ENCODE peak calls at places on chromosome 6, in nine cellular contexts. S, O, C, U, X, J, N, V and F are unnamed samples.

GRCh38 chr6:83536034-83536646 is 23.8 kb downstream of the PRSS35 start:
- DNase-seq in U (peak), X (no peak), N (peak), C (peak), V (peak), S (no peak), J (peak), O (peak), F (no peak)

GRCh38 chr6:39215640-39216158 is 13.6 kb downstream of the KCNK5 start:
- DNase-seq in S (no peak), X (no peak), U (no peak), O (no peak), N (no peak), J (no peak), V (no peak), C (no peak), F (no peak)

GRCh38 chr6:145891565-145891964 is 72.6 kb downstream of the SHPRH start:
- DNase-seq in O (no peak), V (no peak), C (no peak), X (no peak), N (peak), J (no peak), U (no peak), S (no peak), F (no peak)

GRCh38 chr6:54876871-54877270 is 30.3 kb downstream of the FAM83B start:
- DNase-seq in C (no peak), N (no peak), S (no peak), U (no peak), J (no peak), V (no peak), O (no peak), X (no peak), F (no peak)

GRCh38 chr6:161168281-161168891 is 105.5 kb downstream of the AGPAT4 start:
- DNase-seq in N (peak), S (no peak), X (no peak), U (peak), V (peak), J (no peak), O (peak), C (no peak), F (peak)

GRCh38 chr6:158376650-158377081 is 64.4 kb downstream of the TULP4 start:
- DNase-seq in N (peak), C (no peak), U (no peak), O (peak), V (peak), J (no peak), S (no peak), X (no peak), F (no peak)

GRCh38 chr6:86856937-86857563 is 80.3 kb upstream of the HTR1E start:
- DNase-seq in O (no peak), U (no peak), X (no peak), V (peak), J (peak), S (no peak), C (peak), N (peak), F (no peak)

GRCh38 chr6:100554228-100554627 is 89.5 kb upstream of the SIM1 start:
- DNase-seq in J (no peak), O (no peak), C (no peak), N (no peak), X (no peak), U (no peak), S (no peak), V (no peak), F (no peak)

GRCh38 chr6:143696327-143697000 is 18.7 kb downstream of the PHACTR2 start:
- DNase-seq in U (no peak), S (no peak), C (no peak), O (no peak), J (no peak), X (no peak), N (no peak), V (no peak), F (no peak)

GRCh38 chr6:79841577-79842381 is 105.6 kb downstream of the ELOVL4 start:
- DNase-seq in S (no peak), U (no peak), J (no peak), C (no peak), X (no peak), O (no peak), N (no peak), V (no peak), F (no peak)

GRCh38 chr6:154901856-154902552 is 93.1 kb upstream of the TIAM2 start:
- DNase-seq in U (no peak), J (no peak), C (no peak), S (no peak), X (no peak), O (no peak), N (no peak), V (no peak), F (no peak)

GRCh38 chr6:116206231-116206903 is 47.5 kb downstream of the TSPYL4 start:
- DNase-seq in J (no peak), V (no peak), S (no peak), U (no peak), O (no peak), C (no peak), N (peak), X (no peak), F (no peak)

GRCh38 chr6:35146453-35146852 is 5.3 kb upstream of the TCP11 start:
- DNase-seq in C (peak), J (peak), N (no peak), O (peak), S (no peak), X (peak), U (peak), V (no peak), F (no peak)

GRCh38 chr6:37559501-37559900 is 59.8 kb upstream of the CCDC167 start:
- DNase-seq in S (no peak), U (no peak), V (no peak), X (no peak), J (no peak), C (no peak), O (no peak), N (no peak), F (no peak)

GRCh38 chr6:37561361-37561760 is 61.7 kb upstream of the CCDC167 start:
- DNase-seq in J (no peak), O (no peak), U (no peak), S (no peak), C (no peak), X (no peak), V (no peak), N (no peak), F (no peak)

GRCh38 chr6:37559060-37559459 is 59.4 kb upstream of the CCDC167 start:
- DNase-seq in N (no peak), C (no peak), J (no peak), X (no peak), V (no peak), U (no peak), S (no peak), O (no peak), F (no peak)

GRCh38 chr6:37558646-37559045 is 59.0 kb upstream of the CCDC167 start:
- DNase-seq in J (no peak), O (no peak), N (no peak), U (no peak), V (no peak), S (no peak), X (no peak), C (no peak), F (no peak)

GRCh38 chr6:37560737-37561103 is 61.0 kb upstream of the CCDC167 start:
- DNase-seq in U (no peak), C (no peak), N (no peak), S (no peak), V (no peak), X (no peak), O (no peak), J (no peak), F (no peak)
- TF ChIP-seq CTCF in U (no peak), C (no peak), N (no peak), S (no peak), V (no peak), X (no peak), O (no peak), J (no peak), F (no peak)

DNA sequence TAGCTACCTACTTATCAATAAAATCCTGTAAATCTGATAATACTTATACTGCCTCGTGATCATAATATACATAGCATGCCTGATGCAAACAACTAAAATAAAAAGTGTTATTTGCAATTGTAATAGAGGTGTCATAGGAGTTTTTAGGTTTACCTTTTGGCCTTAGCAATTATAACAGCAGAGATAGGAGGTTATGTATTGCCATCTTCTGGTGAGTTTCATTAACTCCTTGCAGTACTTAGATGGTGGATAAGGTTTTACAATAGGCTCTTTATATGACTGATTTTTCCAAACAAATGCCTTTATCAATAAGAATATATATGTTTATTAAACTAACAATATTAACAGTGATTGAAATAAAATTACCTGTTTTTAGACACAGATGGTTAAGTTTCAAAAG is 27.8 kb upstream of the MYCT1 start:
- DNase-seq in U (no peak), J (no peak), S (no peak), V (peak), N (peak), X (no peak), C (no peak), O (peak), F (no peak)
- TF ChIP-seq CTCF in U (peak), J (peak), S (peak), V (no peak), N (peak), X (peak), C (peak), O (peak), F (peak)

GRCh38 chr6:168150551-168151444 is 71.8 kb upstream of the FRMD1 start:
- DNase-seq in O (no peak), X (peak), J (no peak), C (peak), U (peak), V (no peak), N (no peak), S (no peak), F (no peak)
- TF ChIP-seq CTCF in O (no peak), X (peak), J (peak), C (peak), U (peak), V (peak), N (no peak), S (no peak), F (peak)

GRCh38 chr6:113190170-113190569 is 667.0 kb upstream of the MARCKS start:
- DNase-seq in C (no peak), U (no peak), O (no peak), V (no peak), S (no peak), J (no peak), X (no peak), N (no peak), F (no peak)
- TF ChIP-seq CTCF in C (no peak), U (peak), O (no peak), V (no peak), S (no peak), J (no peak), X (no peak), N (no peak), F (no peak)

GRCh38 chr6:12392490-12392889 is 102.3 kb downstream of the EDN1 start:
- DNase-seq in S (no peak), N (peak), V (no peak), X (no peak), O (no peak), J (no peak), C (no peak), U (no peak), F (no peak)

GRCh38 chr6:12391472-12391871 is 101.3 kb downstream of the EDN1 start:
- DNase-seq in J (no peak), O (no peak), V (no peak), U (no peak), C (no peak), N (no peak), X (no peak), S (no peak), F (no peak)

GRCh38 chr6:12393100-12393499 is 102.9 kb downstream of the EDN1 start:
- DNase-seq in N (no peak), X (no peak), V (no peak), U (no peak), J (no peak), O (no peak), S (no peak), C (no peak), F (no peak)

GRCh38 chr6:12394170-12394569 is 104.0 kb downstream of the EDN1 start:
- DNase-seq in J (no peak), N (no peak), U (no peak), O (no peak), S (no peak), C (no peak), V (no peak), X (no peak), F (no peak)

DNA sequence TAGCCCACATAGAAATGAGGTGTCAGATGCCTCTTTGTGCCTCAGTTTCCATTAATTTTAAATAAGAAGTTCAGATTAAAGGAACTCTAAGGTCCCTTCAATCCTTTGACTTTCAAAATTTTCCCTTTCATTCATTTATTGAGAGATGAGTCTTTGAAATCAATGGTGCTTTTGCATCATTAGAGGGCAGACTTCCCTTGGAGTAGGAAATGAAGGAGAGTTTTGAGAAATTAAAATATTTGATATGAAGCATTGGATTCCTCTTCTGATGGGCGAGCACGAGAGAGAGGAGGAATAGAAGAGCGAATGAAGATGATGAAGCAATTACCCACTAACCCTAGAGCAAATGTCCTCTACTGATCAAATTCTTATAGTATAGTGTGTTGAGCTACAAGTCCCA is 105.7 kb downstream of the EDN1 start:
- DNase-seq in U (no peak), O (no peak), V (no peak), X (no peak), S (no peak), J (no peak), C (no peak), N (no peak), F (no peak)
- TF ChIP-seq CTCF in U (no peak), O (peak), V (no peak), X (no peak), S (no peak), J (no peak), C (no peak), N (no peak), F (no peak)

GRCh38 chr6:106334646-106335448 is 9.3 kb upstream of the ATG5 start:
- DNase-seq in N (peak), C (peak), U (peak), O (peak), V (no peak), S (peak), J (peak), X (no peak), F (peak)
- TF ChIP-seq CTCF in N (peak), C (peak), U (peak), O (peak), V (peak), S (peak), J (peak), X (peak), F (peak)

DNA sequence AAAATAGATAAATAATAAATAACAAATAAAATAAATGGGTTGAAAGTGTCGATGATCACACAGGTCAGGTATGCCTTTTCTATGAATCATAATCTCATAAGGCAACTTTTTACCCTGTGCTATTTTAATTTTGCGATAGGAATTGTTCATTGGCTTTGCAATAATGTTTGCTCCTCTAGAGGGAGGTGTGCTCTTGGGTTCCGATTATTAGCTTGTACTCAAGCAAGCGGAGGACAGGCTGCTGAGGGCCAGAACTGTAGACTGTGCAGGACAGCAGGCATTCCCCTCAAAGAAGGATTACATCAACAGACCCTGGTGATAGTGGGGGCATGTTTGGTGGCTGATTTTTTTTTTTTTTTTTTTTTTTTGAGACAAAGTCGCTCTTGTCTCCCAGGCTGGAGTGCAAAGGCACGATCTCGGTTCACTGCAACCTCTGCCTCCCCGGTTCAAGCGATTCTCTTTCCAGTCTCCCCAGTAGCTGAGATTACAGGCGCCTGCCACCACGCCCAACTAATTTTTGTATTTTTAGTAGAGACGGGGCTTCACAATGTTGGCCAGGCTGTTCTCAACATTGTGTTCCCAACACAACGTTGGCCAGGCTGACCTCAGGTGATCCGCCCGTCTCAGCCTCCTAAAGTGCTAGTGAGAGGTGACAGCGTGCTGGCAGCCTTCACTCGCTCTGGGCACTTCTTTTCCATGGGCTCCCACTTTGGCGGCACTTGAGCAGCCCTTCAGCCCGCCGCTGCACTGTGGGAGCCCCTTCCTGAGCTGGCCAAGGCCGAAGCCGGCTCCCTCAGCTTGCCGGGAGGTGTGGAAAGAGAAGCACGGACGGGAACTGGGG is 35.6 kb downstream of the RIOK1 start:
- DNase-seq in J (no peak), S (no peak), V (no peak), U (no peak), C (no peak), N (no peak), O (no peak), X (no peak), F (no peak)
- TF ChIP-seq CTCF in J (peak), S (peak), V (peak), U (peak), C (peak), N (peak), O (peak), X (no peak), F (no peak)